ENCODE peak calls at places on chromosomes 11 and 22, in four cellular contexts. I is NCI-H1930; W is neuronal stem cell; S is activated CD8-positive, alpha-beta memory T cell treated with anti-CD3 and anti-CD28 coated beads, Interleukin-2, amount 50 U/mL, for 4 hours. E is an unnamed sample.

GRCh38 chr22:50305658-50306566 is 1.5 kb downstream of the PLXNB2 start:
- DNase-seq in I (no peak), W (no peak), S (no peak), E (peak)

GRCh38 chr11:75073459-75074190 is 23.1 kb downstream of the OR2AT4 start:
- DNase-seq in I (no peak), W (no peak), S (no peak), E (no peak)

GRCh38 chr22:38832005-38832978 is 11.5 kb downstream of the NPTXR start:
- DNase-seq in I (no peak), W (no peak), S (no peak), E (peak)

GRCh38 chr11:103055174-103055890 is 36.6 kb downstream of the DCUN1D5 start:
- DNase-seq in I (peak), W (peak), S (no peak), E (no peak)

GRCh38 chr11:72700026-72700610 is 25.9 kb upstream of the PDE2A start:
- DNase-seq in I (no peak), W (no peak), S (no peak), E (no peak)

GRCh38 chr11:43138621-43139140 is 173.1 kb upstream of the API5 start:
- DNase-seq in I (no peak), W (no peak), S (no peak), E (no peak)

GRCh38 chr11:130947889-130948288 is 31.6 kb upstream of the SNX19 start:
- DNase-seq in I (no peak), W (no peak), S (no peak), E (no peak)

GRCh38 chr11:65894034-65894591 is 3.6 kb downstream of the CCDC85B start:
- DNase-seq in I (no peak), W (no peak), S (no peak), E (no peak)

GRCh38 chr11:68364581-68364980 is 52.2 kb downstream of the LRP5 start:
- DNase-seq in I (no peak), W (no peak), S (no peak), E (no peak)

GRCh38 chr11:79076526-79077115 is 364.2 kb downstream of the TENM4 start:
- DNase-seq in I (no peak), W (no peak), S (peak), E (peak)

GRCh38 chr22:40022536-40023225 is 27.9 kb downstream of the FAM83F start:
- DNase-seq in I (no peak), W (no peak), S (no peak), E (no peak)

GRCh38 chr22:39900306-39901227 is at the start of gene GRAP2:
- DNase-seq in I (no peak), W (no peak), S (peak), E (peak)

GRCh38 chr22:27212617-27213177 is 555.3 kb downstream of the MIAT start:
- DNase-seq in I (no peak), W (no peak), S (no peak), E (peak)

GRCh38 chr11:125335101-125335500 is 161.0 kb downstream of the FEZ1 start:
- DNase-seq in I (no peak), W (no peak), S (no peak), E (no peak)

GRCh38 chr11:22699388-22699787 is 33.0 kb downstream of the GAS2 start:
- DNase-seq in I (no peak), W (no peak), S (no peak), E (no peak)

GRCh38 chr11:48087974-48088681 is 107.8 kb downstream of the PTPRJ start:
- DNase-seq in I (no peak), W (no peak), S (no peak), E (peak)

GRCh38 chr22:24191893-24192292 is 10.6 kb downstream of the SUSD2 start:
- DNase-seq in I (no peak), W (no peak), S (no peak), E (no peak)

GRCh38 chr11:68343761-68344256 is 31.4 kb downstream of the LRP5 start:
- DNase-seq in I (no peak), W (no peak), S (no peak), E (peak)

GRCh38 chr22:23527971-23528740 is 51.9 kb downstream of the IGLL1 start:
- DNase-seq in I (no peak), W (no peak), S (peak), E (no peak)

GRCh38 chr11:12048936-12049790 is 40.7 kb upstream of the DKK3 start:
- DNase-seq in I (no peak), W (no peak), S (no peak), E (no peak)

GRCh38 chr11:12184696-12185095 is 74.3 kb downstream of the MICAL2 start:
- DNase-seq in I (no peak), W (no peak), S (no peak), E (no peak)

GRCh38 chr11:62137276-62137861 is 13.6 kb downstream of the INCENP start:
- DNase-seq in I (no peak), W (no peak), S (no peak), E (peak)

GRCh38 chr11:60762851-60763691 is 6.4 kb downstream of the MS4A15 start:
- DNase-seq in I (peak), W (no peak), S (no peak), E (peak)

GRCh38 chr22:27133951-27134664 is 476.7 kb downstream of the MIAT start:
- DNase-seq in I (no peak), W (no peak), S (no peak), E (no peak)

GRCh38 chr11:70788247-70789022 is 390.1 kb downstream of the CTTN start:
- DNase-seq in I (no peak), W (no peak), S (no peak), E (no peak)

GRCh38 chr11:42764936-42765335 is 546.9 kb upstream of the API5 start:
- DNase-seq in I (no peak), W (no peak), S (no peak), E (no peak)

GRCh38 chr11:70826541-70826943 is 425.8 kb downstream of the SHANK2 start:
- DNase-seq in I (no peak), W (peak), S (no peak), E (no peak)